ENCODE peak calls at places on chromosomes 3 and 15, in seven cellular contexts. H is AG09309, Q is fibroblast of lung, I is body of pancreas, L is K562, G is astrocyte of the spinal cord, J is fibroblast of pulmonary artery. E is an unnamed sample.

GRCh38 chr15:58387130-58387529 is 44.7 kb upstream of the LIPC start:
- DNase-seq in L (no peak), G (peak; percentile 59), H (peak; percentile 28), J (peak; percentile 48), Q (peak; percentile 84), I (no peak), E (peak; percentile 62)

GRCh38 chr3:150760431-150761200 is 2.4 kb downstream of the SIAH2 start:
- DNase-seq in Q (no peak), G (no peak), I (no peak), L (no peak), H (no peak), J (no peak), E (no peak)

GRCh38 chr3:72234394-72234793 is 449.4 kb upstream of the PROK2 start:
- DNase-seq in G (peak; percentile 60), I (no peak), J (peak; percentile 87), H (peak; percentile 76), Q (peak; percentile 88), L (no peak), E (peak; percentile 90)

GRCh38 chr3:134640872-134641470 is 9.9 kb downstream of the KY start:
- DNase-seq in G (peak; percentile 35), I (no peak), L (peak; percentile 18), H (no peak), J (peak; percentile 64), Q (peak; percentile 34), E (peak; percentile 59)

GRCh38 chr3:35483131-35483530 is 156.2 kb upstream of the ARPP21 start:
- DNase-seq in L (no peak), H (no peak), Q (no peak), I (no peak), J (no peak), G (no peak), E (no peak)

GRCh38 chr3:142022381-142022780 is 127.0 kb downstream of the TFDP2 start:
- DNase-seq in G (peak; percentile 16), Q (peak; percentile 18), H (peak; percentile 25), J (peak; percentile 7), L (peak; percentile 89), I (no peak), E (no peak)

GRCh38 chr3:139394116-139394515 is 4.7 kb upstream of the COPB2 start:
- DNase-seq in J (peak; percentile 26), Q (peak; percentile 67), L (peak; percentile 16), G (no peak), H (no peak), I (no peak), E (no peak)

GRCh38 chr3:38458796-38459498 is 5.3 kb downstream of the ACVR2B start:
- DNase-seq in L (no peak), J (peak; percentile 24), G (peak; percentile 28), Q (peak; percentile 67), I (peak; percentile 87), H (no peak), E (peak; percentile 63)

GRCh38 chr3:152396867-152397266 is 128.1 kb downstream of the MBNL1 start:
- DNase-seq in G (no peak), I (no peak), J (peak; percentile 90), H (no peak), Q (peak; percentile 41), L (no peak), E (peak; percentile 71)

GRCh38 chr15:69593981-69594966 is 141.7 kb downstream of the RPLP1 start:
- DNase-seq in Q (peak; percentile 94), G (peak; percentile 93), J (peak; percentile 50), L (peak; percentile 2), I (peak; percentile 93), H (no peak), E (peak; percentile 56)

GRCh38 chr3:60136606-60137005 is 1086.8 kb upstream of the CFAP20DC start:
- DNase-seq in L (no peak), H (no peak), Q (no peak), J (no peak), I (no peak), G (no peak), E (no peak)

GRCh38 chr3:134197681-134198261 is 52.9 kb downstream of the RYK start:
- DNase-seq in J (peak; percentile 81), H (peak; percentile 53), G (peak; percentile 80), I (no peak), Q (peak; percentile 74), L (peak; percentile 53), E (peak; percentile 75)

GRCh38 chr15:88982304-88982945 is 69.2 kb upstream of the MFGE8 start:
- DNase-seq in G (peak; percentile 82), H (peak; percentile 59), I (peak; percentile 29), Q (peak; percentile 83), J (peak; percentile 93), L (peak; percentile 60), E (peak; percentile 97)

GRCh38 chr3:108001457-108001856 is 89.4 kb downstream of the CD47 start:
- DNase-seq in H (no peak), Q (no peak), I (no peak), J (no peak), G (no peak), L (no peak), E (peak; percentile 43)

GRCh38 chr15:34815836-34816235 is 20.5 kb upstream of the ACTC1 start:
- DNase-seq in H (no peak), L (no peak), Q (no peak), I (no peak), G (no peak), J (no peak), E (peak; percentile 18)

GRCh38 chr3:37492977-37493471 is 318.6 kb upstream of the LRRFIP2 start:
- DNase-seq in L (no peak), J (peak; percentile 70), Q (no peak), H (no peak), I (no peak), G (peak; percentile 2), E (peak; percentile 75)

GRCh38 chr15:78398076-78398825 is 39.8 kb upstream of the IREB2 start:
- DNase-seq in G (no peak), I (no peak), H (no peak), L (no peak), J (no peak), Q (no peak), E (no peak)

GRCh38 chr15:78397382-78397781 is 40.6 kb upstream of the IREB2 start:
- DNase-seq in L (no peak), H (no peak), Q (no peak), J (no peak), G (no peak), I (no peak), E (no peak)

GRCh38 chr15:78394981-78395619 is 42.9 kb upstream of the IREB2 start:
- DNase-seq in J (no peak), Q (no peak), H (no peak), L (no peak), I (no peak), G (peak; percentile 35), E (no peak)

GRCh38 chr15:78396186-78396814 is 41.7 kb upstream of the IREB2 start:
- DNase-seq in H (no peak), L (no peak), Q (no peak), J (no peak), I (no peak), G (no peak), E (no peak)

GRCh38 chr15:78396976-78397375 is 41.0 kb upstream of the IREB2 start:
- DNase-seq in Q (no peak), I (peak; percentile 84), G (no peak), H (no peak), L (peak; percentile 41), J (peak; percentile 38), E (peak; percentile 70)
- TF ChIP-seq CTCF in Q (peak; percentile 38), I (peak; percentile 46), G (no peak), H (peak; percentile 49), L (peak; percentile 59), J (peak; percentile 26), E (peak; percentile 22)

GRCh38 chr3:129595544-129596193 is 10.8 kb downstream of the PLXND1 start:
- DNase-seq in G (no peak), L (no peak), Q (no peak), I (no peak), J (no peak), H (no peak), E (no peak)
- H3K4me3 ChIP-seq in G (no peak overlapping the region), L (no peak overlapping the region), Q (no peak overlapping the region), I (no peak overlapping the region), J (peak overlapping the region; percentile 13), H (no peak overlapping the region), E (peak overlapping the region; percentile 18)

GRCh38 chr3:174355505-174355904 is 503.6 kb upstream of the NAALADL2 start:
- DNase-seq in J (peak; percentile 40), L (no peak), Q (no peak), H (no peak), I (no peak), G (no peak), E (peak; percentile 48)
- TF ChIP-seq CTCF in J (peak; percentile 22), L (no peak), Q (peak; percentile 24), H (peak; percentile 14), I (no peak), G (peak; percentile 35), E (peak; percentile 36)

GRCh38 chr3:186193534-186194450 is 84.9 kb upstream of the ETV5 start:
- DNase-seq in G (no peak), J (no peak), L (no peak), I (peak; percentile 64), H (no peak), Q (no peak), E (no peak)
- H3K4me3 ChIP-seq in G (peak overlapping the region; percentile 23), J (no peak overlapping the region), L (no peak overlapping the region), I (peak overlapping the region; percentile 15), H (no peak overlapping the region), Q (no peak overlapping the region), E (no peak overlapping the region)

GRCh38 chr3:64329037-64329436 is 103.8 kb upstream of the PRICKLE2 start:
- DNase-seq in J (no peak), L (no peak), G (no peak), Q (no peak), H (no peak), I (no peak), E (no peak)
- TF ChIP-seq CTCF in J (peak; percentile 5), L (no peak), G (peak; percentile 2), Q (no peak), H (no peak), I (no peak), E (peak; percentile 9)